ENCODE peak calls at places on chromosomes 6 and 20, in eight cellular contexts. H is transverse colon, K is GM12878, C is suprapubic skin, T is sigmoid colon, Y is HCT116, R is spleen, P is HepG2. D is an unnamed sample.

GRCh38 chr6:82862543-82862942 is 203.1 kb downstream of the UBE3D start:
- DNase-seq in H (no peak), K (no peak), C (no peak), T (no peak), Y (peak; percentile 35), R (no peak), P (no peak), D (no peak)

GRCh38 chr20:23132930-23133559 is 46.9 kb upstream of the CD93 start:
- DNase-seq in H (no peak), K (no peak), C (peak; percentile 53), T (peak; percentile 61), Y (no peak), R (no peak), P (no peak), D (no peak)

GRCh38 chr6:117444600-117444999 is 18.9 kb upstream of the ROS1 start:
- DNase-seq in H (no peak), K (no peak), C (no peak), T (no peak), Y (no peak), R (no peak), P (no peak), D (no peak)

GRCh38 chr6:150030611-150031010 is 5.3 kb upstream of the RAET1L start:
- DNase-seq in H (no peak), K (no peak), C (no peak), T (no peak), Y (no peak), R (no peak), P (no peak), D (no peak)

GRCh38 chr20:42277203-42277602 is 659.0 kb upstream of the CHD6 start:
- DNase-seq in H (no peak), K (no peak), C (no peak), T (no peak), Y (no peak), R (no peak), P (no peak), D (no peak)

GRCh38 chr20:22535483-22535882 is 48.9 kb downstream of the FOXA2 start:
- DNase-seq in H (no peak), K (no peak), C (no peak), T (no peak), Y (no peak), R (no peak), P (no peak), D (peak; percentile 52)

GRCh38 chr6:55449219-55449618 is 122.0 kb downstream of the GFRAL start:
- DNase-seq in H (no peak), K (no peak), C (no peak), T (no peak), Y (no peak), R (no peak), P (no peak), D (no peak)

GRCh38 chr6:79570129-79570801 is 33.0 kb upstream of the LCA5 start:
- DNase-seq in H (peak; percentile 61), K (no peak), C (no peak), T (no peak), Y (peak; percentile 80), R (no peak), P (peak; percentile 57), D (no peak)

GRCh38 chr6:161476711-161477110 is 202.8 kb upstream of the AGPAT4 start:
- DNase-seq in H (no peak), K (no peak), C (no peak), T (no peak), Y (no peak), R (no peak), P (no peak), D (no peak)

GRCh38 chr6:84508334-84508733 is 256.1 kb downstream of the TBX18 start:
- DNase-seq in H (no peak), K (no peak), C (no peak), T (no peak), Y (no peak), R (no peak), P (no peak), D (no peak)

GRCh38 chr6:29611426-29611825 is 21.6 kb downstream of the GABBR1 start:
- DNase-seq in H (no peak), K (no peak), C (no peak), T (no peak), Y (no peak), R (no peak), P (no peak), D (no peak)

GRCh38 chr6:337782-338464 is 45.6 kb downstream of the DUSP22 start:
- DNase-seq in H (no peak), K (no peak), C (no peak), T (no peak), Y (no peak), R (peak; percentile 84), P (no peak), D (no peak)

GRCh38 chr20:23412026-23412425 is 9.3 kb downstream of the NAPB start:
- DNase-seq in H (no peak), K (no peak), C (no peak), T (no peak), Y (no peak), R (no peak), P (peak; percentile 70), D (no peak)

GRCh38 chr6:166729658-166730057 is 102.6 kb upstream of the RPS6KA2 start:
- DNase-seq in H (no peak), K (no peak), C (no peak), T (no peak), Y (no peak), R (no peak), P (no peak), D (no peak)

GRCh38 chr6:29845405-29846006 is 17.9 kb downstream of the HLA-G start:
- DNase-seq in H (peak; percentile 47), K (peak; percentile 8), C (no peak), T (no peak), Y (peak; percentile 84), R (no peak), P (peak; percentile 45), D (no peak)

GRCh38 chr6:141580988-141581387 is 551.7 kb upstream of the GJE1 start:
- DNase-seq in H (no peak), K (no peak), C (no peak), T (no peak), Y (no peak), R (no peak), P (no peak), D (no peak)

GRCh38 chr20:47356220-47356525 is 326 bp downstream of the ZMYND8 start:
- DNase-seq in H (no peak), K (no peak), C (no peak), T (no peak), Y (no peak), R (no peak), P (no peak), D (no peak)

GRCh38 chr20:47358672-47359532 is 2.4 kb upstream of the ZMYND8 start:
- DNase-seq in H (peak; percentile 88), K (no peak), C (peak; percentile 89), T (peak; percentile 94), Y (peak; percentile 49), R (peak; percentile 85), P (peak; percentile 100), D (peak; percentile 97)

GRCh38 chr20:47356526-47357295 is at the start of gene ZMYND8:
- DNase-seq in H (peak; percentile 95), K (peak; percentile 95), C (peak; percentile 93), T (peak; percentile 95), Y (peak; percentile 77), R (peak; percentile 93), P (peak; percentile 99), D (peak; percentile 98)

GRCh38 chr20:47358052-47358671 is 1.7 kb upstream of the ZMYND8 start:
- DNase-seq in H (no peak), K (no peak), C (no peak), T (no peak), Y (no peak), R (no peak), P (peak; percentile 67), D (no peak)

DNA sequence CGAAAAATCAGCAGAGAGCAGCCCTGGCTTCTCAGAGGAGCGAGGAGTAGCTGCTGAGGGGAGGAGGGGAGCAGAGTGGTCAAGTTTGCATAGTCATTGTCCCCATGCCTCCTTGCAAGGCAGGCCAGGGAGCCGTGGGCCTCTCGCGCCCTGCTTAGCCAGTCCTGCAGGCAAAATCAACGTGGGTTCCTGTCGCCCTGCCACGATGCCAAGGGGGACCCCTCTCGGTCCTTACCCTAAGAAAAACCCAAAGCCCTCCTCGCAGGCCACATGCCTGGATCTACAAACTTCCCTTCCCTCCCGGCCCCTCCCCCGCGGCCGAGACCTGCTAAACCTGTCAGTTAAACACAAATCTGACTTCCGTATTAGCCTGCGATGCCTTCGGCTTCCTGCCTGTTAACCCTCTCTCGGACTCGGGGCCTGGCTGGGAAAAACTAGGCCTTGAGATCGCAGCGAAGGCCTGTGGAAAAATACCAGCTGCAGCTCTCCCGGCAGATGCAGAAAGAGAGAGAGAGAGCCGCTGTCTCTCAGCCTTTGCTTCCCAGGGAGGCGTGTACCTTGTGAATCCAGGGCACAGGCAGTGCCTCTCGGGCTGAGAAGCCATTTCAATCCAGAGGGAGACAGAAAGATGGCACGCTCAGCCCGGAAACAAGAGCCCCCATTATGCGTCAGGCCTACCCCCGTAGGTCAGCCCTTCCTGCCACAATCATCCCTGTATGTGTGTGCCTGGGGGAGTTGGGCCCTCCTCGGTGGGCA is 975 bp upstream of the ZMYND8 start:
- DNase-seq in H (peak; percentile 94), K (no peak), C (peak; percentile 92), T (peak; percentile 95), Y (peak; percentile 58), R (peak; percentile 96), P (peak; percentile 100), D (no peak)
- TF ChIP-seq POLR2A in H (no peak), K (peak; percentile 90), C (no peak), T (peak; percentile 58), Y (peak; percentile 27), R (no peak), P (peak; percentile 97), D (no peak)

GRCh38 chr20:2637246-2637645 is 15.2 kb upstream of the NOP56 start:
- DNase-seq in H (no peak), K (no peak), C (no peak), T (no peak), Y (no peak), R (no peak), P (no peak), D (no peak)
- TF ChIP-seq CTCF in H (no peak), K (no peak), C (no peak), T (no peak), Y (no peak), R (no peak), P (no peak), D (no peak)

GRCh38 chr20:49420292-49420691 is 62.2 kb downstream of the KCNB1 start:
- DNase-seq in H (peak; percentile 56), K (no peak), C (no peak), T (peak; percentile 79), Y (no peak), R (no peak), P (no peak), D (no peak)
- TF ChIP-seq POLR2AphosphoS5 in H (peak; percentile 34), K (no peak), C (no peak), T (no peak), Y (no peak), R (no peak), P (no peak), D (no peak)

DNA sequence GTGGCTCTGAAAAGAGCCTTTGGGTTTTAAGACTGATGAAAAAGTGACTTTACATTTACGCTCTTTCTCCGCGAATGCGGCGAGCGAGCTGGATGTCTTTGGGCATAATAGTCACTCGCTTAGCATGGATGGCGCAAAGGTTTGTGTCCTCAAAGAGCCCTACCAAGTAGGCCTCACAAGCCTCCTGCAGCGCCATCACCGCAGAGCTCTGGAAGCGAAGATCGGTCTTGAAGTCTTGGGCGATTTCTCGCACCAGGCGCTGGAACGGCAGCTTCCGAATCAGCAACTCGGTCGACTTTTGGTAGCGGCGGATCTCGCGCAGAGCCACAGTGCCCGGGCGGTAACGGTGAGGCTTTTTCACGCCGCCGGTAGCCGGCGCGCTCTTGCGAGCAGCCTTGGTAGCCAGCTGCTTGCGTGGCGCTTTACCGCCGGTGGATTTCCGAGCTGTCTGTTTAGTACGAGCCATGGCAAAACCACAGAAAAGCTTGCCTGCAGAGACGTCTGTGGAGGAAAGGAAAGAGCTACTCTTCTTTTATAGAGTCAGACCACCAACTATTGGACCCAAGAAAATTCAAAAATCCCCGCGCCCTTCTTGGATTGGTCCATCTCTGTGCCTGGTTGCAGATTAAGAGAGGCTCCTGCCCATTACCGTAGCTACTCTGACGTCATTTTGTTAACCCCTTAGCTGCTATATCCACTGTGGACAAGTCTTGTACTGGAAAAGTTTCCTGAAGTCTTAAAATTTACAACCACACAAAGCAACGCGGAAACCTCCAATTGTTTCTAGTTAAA is 55.4 kb upstream of the HFE start:
- DNase-seq in H (peak; percentile 85), K (peak; percentile 97), C (peak; percentile 89), T (peak; percentile 92), Y (peak; percentile 99), R (peak; percentile 92), P (peak; percentile 100), D (no peak)
- TF ChIP-seq POLR2A in H (peak; percentile 71), K (peak; percentile 96), C (no peak), T (no peak), Y (peak; percentile 99), R (peak; percentile 9), P (peak; percentile 99), D (no peak)

D was measured in vagina.